ENCODE peak calls at places on chromosomes 11 and 22, in four cellular contexts. B is HFFc6, Z is HCT116, C is NCI-H510A treated with DMSO at 0.1 percent for 48 hours. P is an unnamed sample.

GRCh38 chr11:7515544-7515943 is 1.7 kb downstream of the PPFIBP2 start:
- DNase-seq in B (no peak), Z (no peak), C (no peak), P (no peak)

GRCh38 chr11:73190557-73190885 is 27.6 kb upstream of the P2RY2 start:
- DNase-seq in B (no peak), Z (no peak), C (no peak), P (no peak)

GRCh38 chr22:17074648-17075002 is 10.2 kb upstream of the IL17RA start:
- DNase-seq in B (peak), Z (no peak), C (no peak), P (no peak)

GRCh38 chr11:128521697-128522062 is 65.7 kb downstream of the ETS1 start:
- DNase-seq in B (no peak), Z (no peak), C (peak), P (no peak)

GRCh38 chr22:27851974-27852713 is 50.6 kb upstream of the MN1 start:
- DNase-seq in B (no peak), Z (no peak), C (no peak), P (peak)

GRCh38 chr11:62556102-62556871 is 9.7 kb upstream of the AHNAK start:
- DNase-seq in B (peak), Z (peak), C (peak), P (peak)

GRCh38 chr11:74057251-74058151 is 48.6 kb upstream of the UCP3 start:
- DNase-seq in B (peak), Z (peak), C (no peak), P (no peak)

GRCh38 chr11:27722117-27722844 is 22.0 kb upstream of the BDNF start:
- DNase-seq in B (peak), Z (no peak), C (no peak), P (peak)

GRCh38 chr11:79087957-79088318 is 352.9 kb downstream of the TENM4 start:
- DNase-seq in B (no peak), Z (no peak), C (no peak), P (no peak)

GRCh38 chr11:125091247-125091876 is 20.1 kb downstream of the TMEM218 start:
- DNase-seq in B (peak), Z (no peak), C (peak), P (peak)

GRCh38 chr11:7892059-7892699 is 38.9 kb downstream of the OR10A6 start:
- DNase-seq in B (peak), Z (no peak), C (no peak), P (no peak)

GRCh38 chr11:57515332-57516060 is at the start of gene SLC43A1:
- DNase-seq in B (peak), Z (no peak), C (peak), P (no peak)

GRCh38 chr11:32090774-32091370 is at the start of gene RCN1:
- DNase-seq in B (peak), Z (no peak), C (peak), P (peak)

GRCh38 chr11:120801801-120802689 is 221.9 kb upstream of the TBCEL start:
- DNase-seq in B (no peak), Z (peak), C (peak), P (peak)

GRCh38 chr11:69970785-69971535 is 107.2 kb upstream of the ANO1 start:
- DNase-seq in B (no peak), Z (no peak), C (no peak), P (no peak)

GRCh38 chr11:15918674-15919073 is 437.7 kb downstream of the SOX6 start:
- DNase-seq in B (no peak), Z (no peak), C (peak), P (no peak)

GRCh38 chr11:95512682-95513081 is 276.9 kb downstream of the FAM76B start:
- DNase-seq in B (peak), Z (no peak), C (no peak), P (no peak)

GRCh38 chr22:17260950-17261349 is 41.7 kb upstream of the ADA2 start:
- DNase-seq in B (no peak), Z (no peak), C (peak), P (no peak)

GRCh38 chr22:19875061-19875530 is 20.4 kb upstream of the GNB1L start:
- DNase-seq in B (no peak), Z (no peak), C (no peak), P (no peak)

P was measured in NCI-H1930.